ENCODE peak calls at places on chromosomes 13 and 19, in five cellular contexts. One of them, this sample, is unnamed. For H3K4me1, the result is how much of the 10 kb centered on the place peaks cover.

GRCh38 chr13:65966991-65967451 is 1263.1 kb downstream of the PCDH9 start:
- DNase-seq in uterus: no peak
- DNase-seq in GM23248: peak
- DNase-seq in CD4-positive, alpha-beta memory T cell: no peak
- DNase-seq in IMR-90: peak
- DNase-seq in this sample: no peak

GRCh38 chr13:63455938-63456337 is 2040.3 kb upstream of the PCDH20 start:
- DNase-seq in GM23248: peak
- DNase-seq in CD4-positive, alpha-beta memory T cell: no peak
- DNase-seq in uterus: no peak
- DNase-seq in IMR-90: no peak
- DNase-seq in this sample: no peak

GRCh38 chr13:29922896-29923295 is 72.5 kb upstream of the UBL3 start:
- DNase-seq in CD4-positive, alpha-beta memory T cell: no peak
- DNase-seq in GM23248: peak
- DNase-seq in IMR-90: peak
- DNase-seq in uterus: no peak
- DNase-seq in this sample: no peak

GRCh38 chr19:4914736-4915501 is 5.6 kb downstream of the UHRF1 start:
- DNase-seq in GM23248: peak
- DNase-seq in IMR-90: peak
- DNase-seq in CD4-positive, alpha-beta memory T cell: peak
- DNase-seq in uterus: no peak
- DNase-seq in this sample: peak

GRCh38 chr13:113485545-113485944 is 5.0 kb downstream of the DCUN1D2 start:
- DNase-seq in IMR-90: no peak
- DNase-seq in GM23248: no peak
- DNase-seq in uterus: no peak
- DNase-seq in CD4-positive, alpha-beta memory T cell: no peak
- DNase-seq in this sample: no peak

GRCh38 chr13:58087566-58087965 is 456.0 kb downstream of the PCDH17 start:
- DNase-seq in GM23248: no peak
- DNase-seq in IMR-90: no peak
- DNase-seq in uterus: no peak
- DNase-seq in CD4-positive, alpha-beta memory T cell: no peak
- DNase-seq in this sample: no peak

GRCh38 chr13:46675016-46675415 is 121.9 kb downstream of the ESD start:
- DNase-seq in IMR-90: no peak
- DNase-seq in GM23248: no peak
- DNase-seq in uterus: no peak
- DNase-seq in CD4-positive, alpha-beta memory T cell: no peak
- DNase-seq in this sample: no peak

GRCh38 chr13:98483636-98484288 is 93.1 kb downstream of the STK24 start:
- DNase-seq in IMR-90: peak
- DNase-seq in GM23248: peak
- DNase-seq in CD4-positive, alpha-beta memory T cell: no peak
- DNase-seq in uterus: no peak
- DNase-seq in this sample: no peak

GRCh38 chr13:23427342-23428182 is 5.9 kb downstream of the SACS start:
- DNase-seq in CD4-positive, alpha-beta memory T cell: no peak
- DNase-seq in IMR-90: peak
- DNase-seq in GM23248: peak
- DNase-seq in uterus: peak
- DNase-seq in this sample: no peak

GRCh38 chr13:48603375-48603774 is 50.4 kb upstream of the CYSLTR2 start:
- DNase-seq in IMR-90: no peak
- DNase-seq in uterus: no peak
- DNase-seq in GM23248: no peak
- DNase-seq in CD4-positive, alpha-beta memory T cell: no peak
- DNase-seq in this sample: no peak
- H3K4me1 ChIP-seq in IMR-90: under half
- H3K4me1 ChIP-seq in uterus: under half
- H3K4me1 ChIP-seq in GM23248: under half
- H3K4me1 ChIP-seq in CD4-positive, alpha-beta memory T cell: under half
- H3K4me1 ChIP-seq in this sample: under half

GRCh38 chr19:19721896-19722295 is 11.0 kb downstream of the ZNF14 start:
- DNase-seq in uterus: no peak
- DNase-seq in GM23248: no peak
- DNase-seq in CD4-positive, alpha-beta memory T cell: no peak
- DNase-seq in IMR-90: no peak
- DNase-seq in this sample: no peak
- H3K4me3 ChIP-seq in uterus: no peak
- H3K4me3 ChIP-seq in GM23248: no peak
- H3K4me3 ChIP-seq in CD4-positive, alpha-beta memory T cell: no peak
- H3K4me3 ChIP-seq in IMR-90: no peak
- H3K4me3 ChIP-seq in this sample: no peak

GRCh38 chr19:6100284-6100915 is 9.9 kb downstream of the RFX2 start:
- DNase-seq in IMR-90: no peak
- DNase-seq in GM23248: no peak
- DNase-seq in CD4-positive, alpha-beta memory T cell: no peak
- DNase-seq in uterus: no peak
- DNase-seq in this sample: no peak
- H3K4me1 ChIP-seq in IMR-90: under half
- H3K4me1 ChIP-seq in GM23248: half or more
- H3K4me1 ChIP-seq in CD4-positive, alpha-beta memory T cell: under half
- H3K4me1 ChIP-seq in uterus: under half
- H3K4me1 ChIP-seq in this sample: under half

GRCh38 chr19:45883881-45884681 is 1.9 kb downstream of the IRF2BP1 start:
- DNase-seq in uterus: no peak
- DNase-seq in GM23248: no peak
- DNase-seq in CD4-positive, alpha-beta memory T cell: no peak
- DNase-seq in IMR-90: no peak
- DNase-seq in this sample: peak

GRCh38 chr19:45886427-45887310 is 728 bp upstream of the IRF2BP1 start:
- DNase-seq in GM23248: peak
- DNase-seq in uterus: peak
- DNase-seq in CD4-positive, alpha-beta memory T cell: peak
- DNase-seq in IMR-90: peak
- DNase-seq in this sample: peak

GRCh38 chr19:45883586-45883880 is 2.4 kb downstream of the IRF2BP1 start:
- DNase-seq in GM23248: no peak
- DNase-seq in IMR-90: no peak
- DNase-seq in uterus: no peak
- DNase-seq in CD4-positive, alpha-beta memory T cell: no peak
- DNase-seq in this sample: no peak

GRCh38 chr19:45885556-45886426 is at the start of gene IRF2BP1:
- DNase-seq in uterus: peak
- DNase-seq in GM23248: peak
- DNase-seq in IMR-90: peak
- DNase-seq in CD4-positive, alpha-beta memory T cell: peak
- DNase-seq in this sample: peak

GRCh38 chr19:45884682-45885555 is 1.0 kb downstream of the IRF2BP1 start:
- DNase-seq in uterus: peak
- DNase-seq in CD4-positive, alpha-beta memory T cell: no peak
- DNase-seq in GM23248: peak
- DNase-seq in IMR-90: no peak
- DNase-seq in this sample: no peak
- H3K4me3 ChIP-seq in uterus: peak
- H3K4me3 ChIP-seq in CD4-positive, alpha-beta memory T cell: peak
- H3K4me3 ChIP-seq in GM23248: peak
- H3K4me3 ChIP-seq in IMR-90: peak
- H3K4me3 ChIP-seq in this sample: peak

DNA sequence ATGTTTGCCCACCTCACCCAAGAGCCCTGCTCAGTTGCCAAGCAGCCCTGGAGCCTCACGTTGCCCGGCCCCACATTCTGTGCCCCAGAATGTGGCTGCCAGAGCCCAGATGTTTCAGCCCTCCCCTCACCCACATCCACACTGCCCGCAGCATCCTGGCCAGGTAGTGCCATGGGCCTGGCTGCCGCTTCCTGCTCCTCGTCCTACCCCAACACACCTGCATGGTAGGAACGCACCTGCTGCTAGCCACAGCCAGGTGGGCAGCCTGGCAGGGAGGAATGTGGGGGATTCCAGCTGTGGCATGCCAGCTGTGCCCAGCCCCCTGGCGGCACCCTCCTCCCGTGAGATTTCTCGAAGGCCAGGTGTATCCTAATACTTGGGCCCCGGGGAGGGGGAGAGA is 7.5 kb upstream of the NFIX start:
- DNase-seq in GM23248: no peak
- DNase-seq in uterus: no peak
- DNase-seq in IMR-90: no peak
- DNase-seq in CD4-positive, alpha-beta memory T cell: no peak
- DNase-seq in this sample: no peak
- H3K4me1 ChIP-seq in GM23248: under half
- H3K4me1 ChIP-seq in uterus: under half
- H3K4me1 ChIP-seq in IMR-90: under half
- H3K4me1 ChIP-seq in CD4-positive, alpha-beta memory T cell: under half
- H3K4me1 ChIP-seq in this sample: under half

GRCh38 chr19:12778905-12779161 is 3.5 kb upstream of the HOOK2 start:
- DNase-seq in uterus: no peak
- DNase-seq in CD4-positive, alpha-beta memory T cell: no peak
- DNase-seq in GM23248: no peak
- DNase-seq in IMR-90: no peak
- DNase-seq in this sample: no peak

GRCh38 chr19:12777217-12778019 is 2.1 kb upstream of the HOOK2 start:
- DNase-seq in IMR-90: peak
- DNase-seq in GM23248: peak
- DNase-seq in CD4-positive, alpha-beta memory T cell: peak
- DNase-seq in uterus: peak
- DNase-seq in this sample: peak

GRCh38 chr19:12778020-12778904 is 2.9 kb upstream of the HOOK2 start:
- DNase-seq in CD4-positive, alpha-beta memory T cell: peak
- DNase-seq in IMR-90: peak
- DNase-seq in uterus: peak
- DNase-seq in GM23248: peak
- DNase-seq in this sample: peak

GRCh38 chr19:12782174-12782423 is 6.7 kb upstream of the HOOK2 start:
- DNase-seq in GM23248: no peak
- DNase-seq in CD4-positive, alpha-beta memory T cell: peak
- DNase-seq in uterus: no peak
- DNase-seq in IMR-90: no peak
- DNase-seq in this sample: peak

DNA sequence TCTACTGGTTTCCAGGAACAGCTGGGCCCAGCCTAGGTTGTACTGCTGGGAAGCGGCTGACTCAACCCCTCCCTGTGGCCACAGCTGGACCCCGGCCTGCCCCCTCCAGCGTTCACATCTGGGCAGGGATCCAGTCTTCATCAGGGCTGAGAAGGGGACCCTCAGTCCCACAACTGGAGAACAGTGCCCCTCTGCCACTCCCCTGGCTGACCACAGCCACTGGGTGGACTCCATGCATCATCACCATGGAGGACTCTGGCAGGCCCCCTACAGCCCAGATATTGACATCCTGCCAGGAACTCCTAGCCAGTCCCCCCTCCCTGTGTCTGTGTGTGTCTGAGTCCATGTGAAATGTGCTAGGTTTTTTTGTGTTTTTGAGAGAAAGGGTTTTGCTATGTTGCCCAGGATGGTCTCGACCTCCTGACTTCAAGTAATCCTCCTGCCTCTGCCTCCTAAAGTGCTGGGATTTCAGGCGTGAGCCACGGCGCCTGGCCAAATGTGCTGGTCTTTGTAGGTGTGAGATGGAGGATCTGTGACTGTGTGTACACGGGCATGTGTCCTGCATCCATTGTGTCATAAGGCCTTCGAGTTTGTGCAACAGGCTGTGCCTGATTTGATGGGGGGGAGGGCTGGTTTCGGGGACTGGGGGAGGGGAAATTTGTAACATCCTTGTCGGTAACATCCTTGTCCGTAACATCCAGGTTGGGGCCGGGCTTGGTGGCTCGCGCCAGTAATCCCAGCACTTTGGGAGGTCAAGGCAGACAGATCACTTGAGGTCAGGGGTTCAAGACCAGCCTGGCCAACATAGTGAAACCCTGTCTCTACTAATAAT is 4.0 kb upstream of the HOOK2 start:
- DNase-seq in CD4-positive, alpha-beta memory T cell: no peak
- DNase-seq in uterus: peak
- DNase-seq in IMR-90: peak
- DNase-seq in GM23248: peak
- DNase-seq in this sample: no peak
- H3K4me3 ChIP-seq in CD4-positive, alpha-beta memory T cell: no peak
- H3K4me3 ChIP-seq in uterus: no peak
- H3K4me3 ChIP-seq in IMR-90: no peak
- H3K4me3 ChIP-seq in GM23248: peak
- H3K4me3 ChIP-seq in this sample: no peak

This sample was measured in lung.